ENCODE peak calls at places on chromosomes 16 and 17, in five cellular contexts. O is IMR-90, M is H9, J is mesenchymal stem cell, H is H1. V is an unnamed sample.

GRCh38 chr17:80861892-80862291 is 129.7 kb upstream of the CHMP6 start:
- DNase-seq in O (peak), M (peak), J (peak), H (no peak), V (no peak)

GRCh38 chr16:30694926-30695678 is 3.9 kb upstream of the SRCAP start:
- DNase-seq in O (no peak), M (no peak), J (no peak), H (no peak), V (no peak)

GRCh38 chr16:69600202-69600601 is 34.4 kb downstream of the NFAT5 start:
- DNase-seq in O (no peak), M (no peak), J (no peak), H (no peak), V (no peak)

GRCh38 chr17:79795795-79796569 is 895 bp downstream of the CBX8 start:
- DNase-seq in O (no peak), M (no peak), J (no peak), H (no peak), V (no peak)

GRCh38 chr17:5644065-5644464 is 59.8 kb upstream of the NLRP1 start:
- DNase-seq in O (no peak), M (no peak), J (no peak), H (no peak), V (no peak)

GRCh38 chr16:3036726-3037315 is at the start of gene BICDL2:
- DNase-seq in O (no peak), M (peak), J (no peak), H (no peak), V (no peak)

GRCh38 chr16:26598989-26599785 is 467.5 kb upstream of the C16orf82 start:
- DNase-seq in O (no peak), M (no peak), J (no peak), H (peak), V (no peak)

GRCh38 chr16:52469775-52470174 is 77.2 kb downstream of the TOX3 start:
- DNase-seq in O (no peak), M (no peak), J (no peak), H (no peak), V (no peak)

GRCh38 chr17:56850591-56850990 is 16.6 kb downstream of the DGKE start:
- DNase-seq in O (no peak), M (no peak), J (no peak), H (no peak), V (no peak)

GRCh38 chr16:50335198-50335958 is 33.4 kb downstream of the BRD7 start:
- DNase-seq in O (peak), M (no peak), J (peak), H (no peak), V (no peak)

GRCh38 chr17:30133197-30133596 is 16.6 kb downstream of the NSRP1 start:
- DNase-seq in O (no peak), M (no peak), J (no peak), H (no peak), V (no peak)

GRCh38 chr16:79217375-79218011 is 383.0 kb downstream of the MAF start:
- DNase-seq in O (no peak), M (no peak), J (no peak), H (no peak), V (no peak)

GRCh38 chr16:26078971-26079370 is 387.2 kb downstream of the HS3ST4 start:
- DNase-seq in O (no peak), M (no peak), J (no peak), H (no peak), V (no peak)

GRCh38 chr17:47717261-47717697 is 15.8 kb upstream of the TBX21 start:
- DNase-seq in O (no peak), M (no peak), J (no peak), H (no peak), V (no peak)

GRCh38 chr17:37570527-37571093 is 38.6 kb downstream of the SYNRG start:
- DNase-seq in O (peak), M (peak), J (peak), H (peak), V (peak)

GRCh38 chr16:56041556-56042140 is 149.6 kb upstream of the GNAO1 start:
- DNase-seq in O (no peak), M (peak), J (no peak), H (peak), V (peak)

GRCh38 chr16:86431540-86431939 is 78.8 kb upstream of the FOXF1 start:
- DNase-seq in O (no peak), M (no peak), J (no peak), H (no peak), V (no peak)

DNA sequence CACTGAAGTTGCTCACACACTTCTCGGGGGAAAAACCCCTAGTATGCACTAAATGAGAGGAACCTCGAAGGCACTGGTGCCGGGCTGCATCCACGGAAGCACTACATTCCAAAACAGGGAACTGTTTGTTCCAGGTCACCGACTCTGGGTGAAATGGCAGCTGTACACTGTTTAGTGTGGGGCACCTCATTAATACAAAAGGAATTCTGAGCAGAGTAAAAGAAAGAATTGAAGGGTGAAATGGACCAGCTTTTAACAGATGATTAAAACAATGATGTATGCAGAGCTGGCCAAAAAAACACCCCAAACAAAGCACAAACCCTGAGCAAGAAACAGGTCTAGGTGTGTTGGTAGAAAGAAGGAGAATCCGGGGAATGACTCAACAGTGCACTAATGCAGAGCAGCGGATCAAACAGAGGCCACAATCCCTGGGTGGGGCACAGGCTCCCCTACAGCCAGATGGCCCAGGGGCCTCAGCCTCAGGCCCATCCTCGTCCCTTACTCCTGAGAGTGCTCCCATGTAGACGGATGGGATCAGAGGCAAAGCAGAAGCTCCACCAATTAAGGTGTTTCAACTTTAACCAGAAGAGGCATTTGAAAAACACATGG is 161.5 kb downstream of the ZFHX3 start:
- DNase-seq in O (no peak), M (no peak), J (no peak), H (no peak), V (no peak)
- H2AFZ ChIP-seq in O (no peak), M (no peak), J (no peak), H (no peak), V (no peak)

DNA sequence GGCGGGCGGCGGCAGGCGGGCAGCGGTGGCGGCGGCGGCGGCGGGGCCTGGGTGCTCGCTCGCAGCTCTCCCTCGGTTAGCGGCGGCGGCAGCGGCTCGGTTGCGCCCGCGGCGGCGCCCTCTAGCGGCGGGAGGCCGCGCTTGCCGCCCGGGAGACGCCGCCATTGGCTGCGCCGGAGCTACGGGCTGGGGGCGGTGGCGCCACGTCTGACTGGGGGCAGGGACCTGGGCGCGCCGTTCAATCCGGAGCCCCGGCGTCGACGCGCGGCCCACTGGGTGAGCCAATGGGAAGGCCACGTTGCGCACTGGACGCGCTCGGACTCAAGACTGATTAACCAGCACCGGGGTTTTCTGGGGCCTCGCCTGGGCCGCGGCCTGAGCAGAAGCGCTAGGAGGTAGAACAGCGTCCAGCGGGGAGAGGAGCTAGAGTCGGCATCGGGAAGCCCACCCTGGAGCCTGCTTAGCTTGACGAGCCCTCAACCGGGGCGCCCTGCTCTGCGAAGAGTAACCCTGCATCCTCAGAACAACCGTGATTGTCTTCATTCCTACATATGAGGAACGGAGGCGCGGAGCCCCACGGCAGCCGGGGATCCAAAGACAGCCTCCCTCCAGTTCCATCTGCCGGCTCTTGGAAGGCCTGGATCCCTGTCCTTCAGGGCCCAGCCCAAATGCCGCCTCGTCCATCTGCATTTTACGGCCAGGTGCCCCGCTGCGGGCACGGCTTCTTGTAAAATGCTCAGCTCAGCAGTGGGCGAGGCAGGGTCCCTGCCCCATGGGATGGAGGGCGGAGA is at the start of gene ZC3H7A:
- DNase-seq in O (peak), M (peak), J (peak), H (peak), V (peak)
- H3K14ac ChIP-seq in O (peak), M (peak), J (peak), H (no peak), V (peak)

DNA sequence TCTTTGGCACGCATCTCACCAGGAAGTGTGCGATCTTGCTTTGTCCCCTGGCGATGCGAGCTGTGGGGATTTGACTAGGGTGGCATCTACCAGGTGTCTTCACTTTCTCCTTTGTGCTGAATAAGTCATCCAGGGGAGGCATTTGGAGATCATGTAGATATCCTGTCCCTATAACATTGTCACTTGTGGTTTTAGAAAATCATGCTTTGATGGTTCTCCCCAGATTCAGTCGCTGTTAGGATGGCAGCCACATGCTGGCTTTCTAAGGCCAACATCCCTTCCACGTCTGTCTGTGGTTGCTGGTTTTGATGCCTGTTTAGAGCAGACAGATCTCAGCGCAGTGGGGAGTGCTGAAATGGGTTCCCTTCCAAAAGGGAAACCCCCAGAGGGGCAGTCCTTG is 2.5 kb downstream of the ADAD2 start:
- DNase-seq in O (no peak), M (no peak), J (no peak), H (no peak), V (no peak)
- H2AFZ ChIP-seq in O (no peak), M (no peak), J (no peak), H (no peak), V (no peak)

DNA sequence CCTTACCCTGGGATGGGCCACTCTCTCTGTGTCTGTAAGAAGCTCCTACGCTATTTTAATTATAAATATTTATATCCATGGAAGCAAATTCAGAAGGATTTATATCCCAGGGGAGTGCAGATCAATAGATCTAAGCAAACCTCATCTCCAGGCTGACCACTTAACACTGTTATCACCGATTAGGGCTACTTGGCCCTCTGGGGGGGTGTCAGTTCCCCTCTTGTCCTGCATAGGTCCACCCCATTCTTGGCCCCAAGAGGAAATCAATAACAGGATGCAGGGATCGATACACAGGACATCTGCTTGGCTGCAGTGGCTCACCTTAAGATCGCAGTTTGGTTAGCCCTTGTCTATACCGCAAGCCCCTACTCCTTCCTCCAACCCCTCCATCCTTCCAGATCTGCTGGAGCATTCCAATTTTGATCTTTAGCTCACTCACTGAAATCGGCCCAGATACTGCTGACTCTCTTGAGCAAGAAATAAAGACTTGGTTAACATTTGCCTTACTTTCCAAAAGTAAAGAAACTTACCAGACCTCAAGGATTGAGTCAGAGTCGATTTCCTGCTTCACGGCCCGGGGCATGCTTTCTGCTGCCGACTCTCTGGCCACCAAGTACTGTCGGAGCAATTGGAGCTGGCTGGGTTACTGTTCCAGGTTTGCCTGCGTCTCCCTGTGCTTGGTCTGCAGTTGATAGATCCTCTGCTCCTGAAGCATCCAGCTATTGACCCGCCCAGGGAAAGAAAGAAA is 112.3 kb upstream of the PMFBP1 start:
- DNase-seq in O (no peak), M (no peak), J (no peak), H (no peak), V (no peak)
- H3K14ac ChIP-seq in O (no peak), M (no peak), J (no peak), H (no peak), V (no peak)

DNA sequence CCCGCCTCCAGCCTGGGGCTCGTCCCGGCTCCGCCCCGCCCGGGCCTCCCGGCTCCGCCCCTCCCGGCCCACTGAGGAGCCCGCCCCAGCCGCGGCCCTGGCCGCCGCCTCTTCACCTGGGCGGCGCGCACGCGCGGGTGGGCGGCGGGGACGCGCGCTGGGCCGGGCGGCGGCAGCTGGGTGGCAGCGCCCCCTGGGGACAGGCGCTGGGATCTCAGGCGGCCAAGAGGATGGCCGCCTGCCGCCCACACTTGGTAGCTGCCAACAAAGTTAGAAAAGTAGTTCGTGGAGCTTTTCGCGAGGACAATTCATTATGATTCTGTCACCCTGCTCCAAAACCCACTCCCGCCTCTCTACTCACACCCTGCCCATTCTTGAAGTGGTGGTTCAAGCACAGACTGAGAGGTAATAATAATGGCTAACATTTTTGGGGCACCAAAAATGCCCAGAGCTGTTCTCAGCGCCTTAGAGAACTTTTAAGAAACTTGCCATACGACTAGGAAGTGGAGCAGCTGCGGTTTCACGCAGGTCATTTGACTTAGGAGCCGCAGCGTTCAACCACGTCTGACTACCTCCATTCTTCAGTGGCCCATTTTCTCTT is 340 bp upstream of the MYO1D start:
- DNase-seq in O (peak), M (peak), J (peak), H (peak), V (peak)
- H2AFZ ChIP-seq in O (peak), M (peak), J (no peak), H (peak), V (peak)

GRCh38 chr17:58416396-58416795 is 938 bp downstream of the RNF43 start:
- DNase-seq in O (no peak), M (no peak), J (no peak), H (no peak), V (no peak)

GRCh38 chr17:58416937-58417299 is 416 bp downstream of the RNF43 start:
- DNase-seq in O (no peak), M (no peak), J (no peak), H (no peak), V (no peak)

GRCh38 chr17:58415371-58416055 is 1.8 kb downstream of the RNF43 start:
- DNase-seq in O (no peak), M (peak), J (no peak), H (no peak), V (no peak)

GRCh38 chr17:58414596-58414997 is 2.7 kb downstream of the RNF43 start:
- DNase-seq in O (no peak), M (no peak), J (no peak), H (no peak), V (no peak)

GRCh38 chr17:58417300-58418092 is at the start of gene RNF43:
- DNase-seq in O (peak), M (peak), J (peak), H (peak), V (peak)
- H3K14ac ChIP-seq in O (no peak), M (no peak), J (no peak), H (no peak), V (no peak)